ENCODE peak calls at places on chromosomes 2 and 18, in seven cellular contexts. G is mesenchymal stem cell; P is adipocyte; L is heart right ventricle; J is neural progenitor cell; D is OCI-LY7; C is naive thymus-derived CD4-positive, alpha-beta T cell. U is an unnamed sample.

GRCh38 chr2:85889648-85890281 is 975 bp upstream of the ST3GAL5 start:
- DNase-seq in G (peak; percentile 33), L (peak; percentile 31), J (peak; percentile 45), C (no peak), P (no peak), D (no peak), U (no peak)

GRCh38 chr18:46732801-46733200 is 24.1 kb downstream of the ST8SIA5 start:
- DNase-seq in P (no peak), L (no peak), G (no peak), C (no peak), D (no peak), J (no peak), U (no peak)

GRCh38 chr2:60355849-60356261 is 197.6 kb downstream of the BCL11A start:
- DNase-seq in P (no peak), C (no peak), G (no peak), L (no peak), J (no peak), D (peak; percentile 69), U (no peak)

GRCh38 chr2:105114551-105114950 is 76.7 kb downstream of the MRPS9 start:
- DNase-seq in L (no peak), C (no peak), D (peak; percentile 64), G (peak; percentile 71), P (peak; percentile 87), J (peak; percentile 74), U (peak; percentile 85)

GRCh38 chr2:9965119-9965822 is 13.8 kb downstream of the GRHL1 start:
- DNase-seq in C (no peak), G (no peak), D (no peak), L (no peak), P (no peak), J (no peak), U (no peak)

GRCh38 chr18:8301427-8302172 is 307.6 kb upstream of the RAB12 start:
- DNase-seq in J (peak; percentile 30), D (no peak), G (no peak), P (no peak), C (no peak), L (no peak), U (peak; percentile 34)

GRCh38 chr18:76462326-76462694 is 32.7 kb downstream of the ZNF516 start:
- DNase-seq in C (no peak), G (no peak), D (no peak), P (no peak), J (no peak), L (no peak), U (no peak)

GRCh38 chr2:45263147-45263546 is 253.9 kb upstream of the SIX2 start:
- DNase-seq in P (peak; percentile 32), D (peak; percentile 55), C (no peak), J (no peak), L (no peak), G (no peak), U (no peak)

GRCh38 chr2:201466050-201466660 is 14.6 kb downstream of the STRADB start:
- DNase-seq in L (no peak), D (no peak), P (peak; percentile 89), G (peak; percentile 72), C (no peak), J (no peak), U (peak; percentile 90)

GRCh38 chr18:32696376-32696775 is 76.4 kb downstream of the KLHL14 start:
- DNase-seq in D (no peak), J (no peak), G (no peak), L (no peak), P (no peak), C (no peak), U (no peak)

GRCh38 chr18:74534981-74535649 is 815 bp downstream of the CNDP1 start:
- DNase-seq in J (no peak), P (no peak), C (no peak), G (no peak), L (no peak), D (no peak), U (no peak)

GRCh38 chr2:112606567-112606966 is 22.2 kb downstream of the CHCHD5 start:
- DNase-seq in P (no peak), J (no peak), D (no peak), C (no peak), L (no peak), G (no peak), U (no peak)

DNA sequence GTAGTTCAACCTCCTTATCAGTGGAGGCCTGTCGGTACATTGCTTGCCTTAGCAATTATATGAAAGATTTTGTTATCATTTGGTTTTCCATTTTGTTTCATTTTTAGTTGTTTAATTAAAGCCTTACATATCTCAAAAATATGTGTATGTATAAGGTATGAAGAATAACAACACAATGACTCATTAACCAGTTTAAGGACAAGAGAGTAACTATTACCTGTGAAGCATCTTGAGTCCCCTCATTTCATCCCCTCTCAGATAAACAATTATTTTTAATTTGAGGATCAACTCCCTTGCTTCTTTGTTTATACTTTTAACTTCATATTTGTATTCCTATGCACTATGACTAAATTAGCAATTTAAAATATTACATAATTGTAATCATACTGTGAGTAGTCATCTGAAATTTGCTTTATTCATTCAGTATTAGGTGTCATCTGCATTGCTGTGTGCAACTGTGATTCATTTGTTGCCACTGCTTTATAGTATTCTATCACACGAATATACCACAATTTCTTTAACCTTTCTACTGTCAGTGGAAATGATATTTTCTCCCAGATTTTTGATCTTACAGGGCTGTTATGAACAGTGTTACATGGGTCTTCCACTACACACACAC is 126.4 kb downstream of the RNF152 start:
- DNase-seq in G (no peak), P (no peak), L (no peak), J (no peak), C (no peak), D (no peak), U (no peak)
- H3K4me3 ChIP-seq in G (no peak overlapping the region), P (no peak overlapping the region), L (no peak overlapping the region), J (no peak overlapping the region), C (no peak overlapping the region), D (no peak overlapping the region), U (no peak overlapping the region)

DNA sequence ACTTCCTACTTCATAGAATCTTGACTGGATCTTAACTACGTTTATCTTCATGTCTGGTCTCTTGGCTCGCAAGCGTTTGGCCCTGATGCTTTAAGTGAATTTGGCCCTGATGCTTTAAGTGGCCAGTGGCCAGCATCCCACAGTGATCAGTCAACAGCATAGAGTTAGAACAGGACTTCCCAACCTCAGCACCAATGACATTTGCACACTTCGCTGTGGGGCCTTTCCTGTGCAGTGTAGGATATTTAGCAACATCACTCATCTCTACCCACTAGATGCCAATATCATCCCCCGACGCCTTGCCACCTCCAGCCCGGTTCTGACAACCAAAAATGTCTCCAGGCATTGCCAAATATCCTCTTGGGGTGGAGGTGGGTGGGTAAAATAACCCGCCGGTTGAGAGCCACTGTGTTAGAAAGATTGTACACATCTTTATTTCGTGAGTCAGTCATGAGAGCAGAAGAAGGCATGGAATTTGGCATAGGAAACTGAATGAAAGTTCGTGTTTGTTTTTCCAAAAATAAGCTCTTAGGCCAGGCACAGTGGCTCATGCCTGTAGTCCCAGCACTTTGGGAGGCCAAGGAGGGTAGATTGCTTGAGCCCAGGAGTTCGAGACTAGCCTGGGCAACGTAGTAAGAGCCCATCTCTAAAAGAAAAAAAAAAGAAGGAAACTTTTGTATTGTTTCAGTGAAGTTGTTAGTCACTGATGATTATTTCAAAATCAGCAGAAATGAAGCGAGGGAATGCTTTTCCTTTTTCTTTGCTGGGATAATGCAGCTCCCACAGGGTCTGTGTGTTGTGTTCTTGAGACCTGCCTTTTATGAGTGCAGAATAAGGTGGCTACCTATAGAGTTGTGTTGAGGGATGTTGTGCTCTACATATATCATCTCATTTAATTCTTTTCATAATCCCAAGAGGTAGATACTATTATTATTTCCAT is 12.0 kb downstream of the TM4SF20 start:
- DNase-seq in L (no peak), P (peak; percentile 79), C (no peak), D (no peak), J (no peak), G (no peak), U (peak; percentile 95)
- H3K4me3 ChIP-seq in L (no peak overlapping the region), P (peak overlapping the region; percentile 61), C (no peak overlapping the region), D (no peak overlapping the region), J (no peak overlapping the region), G (no peak overlapping the region), U (no peak overlapping the region)

GRCh38 chr2:98815795-98816194 is 84.9 kb upstream of the MGAT4A start:
- DNase-seq in P (no peak), J (no peak), G (no peak), L (no peak), D (no peak), C (no peak), U (no peak)

GRCh38 chr2:98819350-98819749 is 88.4 kb upstream of the MGAT4A start:
- DNase-seq in J (no peak), G (no peak), P (no peak), C (no peak), L (no peak), D (no peak), U (no peak)

GRCh38 chr2:98816281-98816680 is 85.3 kb upstream of the MGAT4A start:
- DNase-seq in P (no peak), L (no peak), J (no peak), G (no peak), D (no peak), C (no peak), U (no peak)

GRCh38 chr2:98821629-98822135 is 90.8 kb upstream of the MGAT4A start:
- DNase-seq in G (no peak), P (no peak), C (no peak), J (no peak), D (no peak), L (no peak), U (no peak)

DNA sequence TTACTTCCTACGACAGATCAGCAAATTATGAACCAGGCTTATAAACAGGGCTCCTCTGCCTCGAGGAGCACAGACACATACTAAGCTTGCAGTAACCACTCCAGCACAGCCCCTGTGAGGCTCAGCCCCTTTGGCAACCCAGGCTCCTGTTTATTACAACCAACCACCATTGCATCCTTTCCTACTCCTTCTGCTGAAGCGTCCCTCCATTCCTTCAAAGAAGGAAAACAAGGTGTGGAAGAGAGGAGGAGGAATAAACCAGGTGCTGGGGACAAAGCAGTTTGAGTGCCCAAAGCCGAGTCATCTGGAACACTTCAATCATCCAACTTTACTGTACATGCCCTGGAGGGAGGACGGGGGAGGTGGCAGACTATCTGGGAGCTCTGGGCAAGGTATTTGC is 87.2 kb upstream of the MGAT4A start:
- DNase-seq in P (no peak), G (no peak), D (no peak), L (no peak), C (no peak), J (no peak), U (no peak)
- H3K4me3 ChIP-seq in P (no peak overlapping the region), G (no peak overlapping the region), D (no peak overlapping the region), L (no peak overlapping the region), C (no peak overlapping the region), J (no peak overlapping the region), U (no peak overlapping the region)

GRCh38 chr18:52082250-52082649 is 257.7 kb upstream of the DCC start:
- DNase-seq in L (no peak), J (no peak), G (no peak), C (no peak), D (no peak), P (no peak), U (no peak)

GRCh38 chr18:52077251-52077983 is 262.6 kb upstream of the DCC start:
- DNase-seq in P (no peak), J (no peak), C (no peak), L (no peak), D (no peak), G (no peak), U (no peak)
- H3K4me3 ChIP-seq in P (no peak overlapping the region), J (no peak overlapping the region), C (no peak overlapping the region), L (no peak overlapping the region), D (no peak overlapping the region), G (no peak overlapping the region), U (no peak overlapping the region)

DNA sequence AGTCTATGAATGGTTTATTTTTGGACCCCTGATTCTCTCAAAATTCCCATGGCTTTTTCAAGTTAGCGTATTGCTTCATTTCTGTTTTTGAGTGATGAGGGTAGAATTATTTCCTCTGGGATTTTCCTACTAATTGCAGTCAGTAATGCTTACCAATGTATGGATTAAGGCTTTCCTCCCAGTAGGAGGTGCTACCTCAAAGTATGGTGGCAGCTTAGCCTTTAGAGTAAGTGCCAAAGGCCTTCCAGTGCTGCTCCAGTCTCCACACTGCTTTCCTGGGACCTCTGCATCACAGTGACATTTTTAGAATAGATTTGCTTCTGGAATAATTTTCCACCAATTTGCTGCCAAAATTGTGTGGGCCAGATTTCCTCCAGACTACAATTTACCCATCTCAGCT is 16.2 kb upstream of the SSB start:
- DNase-seq in C (no peak), L (no peak), P (no peak), J (peak; percentile 8), D (no peak), G (no peak), U (no peak)
- H3K4me3 ChIP-seq in C (no peak overlapping the region), L (no peak overlapping the region), P (no peak overlapping the region), J (no peak overlapping the region), D (no peak overlapping the region), G (no peak overlapping the region), U (no peak overlapping the region)